ENCODE peak calls at places on chromosomes 1 and 21, in six cellular contexts. R is stimulated activated CD8-positive, alpha-beta memory T cell treated with anti-CD3 and anti-CD28 coated beads, Interleukin-7, amount 100 ng/mL, for 1 hour; X is AG09309; V is GM13977; S is NCI-H510A treated with DMSO at 0.1 percent for 48 hours; B is posterior vena cava. C is an unnamed sample.

GRCh38 chr1:11924334-11925195 is 1.7 kb downstream of the KIAA2013 start:
- DNase-seq in R (no peak), X (no peak), V (peak; percentile 66), S (no peak), B (no peak), C (no peak)

GRCh38 chr1:223645903-223646302 is 19.6 kb downstream of the CAPN8 start:
- DNase-seq in R (no peak), X (no peak), V (no peak), S (peak; percentile 89), B (no peak), C (no peak)

GRCh38 chr1:30449003-30449402 is 274.4 kb downstream of the MATN1 start:
- DNase-seq in R (no peak), X (no peak), V (no peak), S (no peak), B (no peak), C (no peak)

GRCh38 chr1:245401881-245402598 is 247.3 kb downstream of the KIF26B start:
- DNase-seq in R (no peak), X (no peak), V (no peak), S (no peak), B (no peak), C (no peak)

GRCh38 chr1:154557248-154557938 is 1.1 kb downstream of the UBE2Q1 start:
- DNase-seq in R (no peak), X (no peak), V (no peak), S (no peak), B (no peak), C (no peak)

GRCh38 chr1:14443164-14443787 is 155.2 kb upstream of the KAZN start:
- DNase-seq in R (no peak), X (no peak), V (no peak), S (no peak), B (no peak), C (no peak)

GRCh38 chr1:245220381-245220985 is 65.7 kb downstream of the KIF26B start:
- DNase-seq in R (no peak), X (no peak), V (no peak), S (no peak), B (no peak), C (no peak)

GRCh38 chr1:78247079-78247478 is 201.3 kb downstream of the GIPC2 start:
- DNase-seq in R (no peak), X (no peak), V (no peak), S (no peak), B (no peak), C (no peak)

GRCh38 chr1:202009326-202010031 is 908 bp upstream of the ELF3 start:
- DNase-seq in R (peak; percentile 24), X (no peak), V (peak; percentile 82), S (peak; percentile 92), B (no peak), C (peak; percentile 55)

GRCh38 chr1:41365772-41366427 is 4.7 kb downstream of the FOXO6 start:
- DNase-seq in R (no peak), X (no peak), V (peak; percentile 78), S (peak; percentile 97), B (no peak), C (no peak)

GRCh38 chr1:114154146-114154962 is 685 bp upstream of the SYT6 start:
- DNase-seq in R (no peak), X (no peak), V (no peak), S (no peak), B (no peak), C (no peak)

GRCh38 chr1:2563205-2563604 is 7.0 kb downstream of the TNFRSF14 start:
- DNase-seq in R (no peak), X (no peak), V (no peak), S (no peak), B (no peak), C (no peak)

GRCh38 chr1:207034998-207035397 is 2.4 kb upstream of the C1orf116 start:
- DNase-seq in R (no peak), X (peak; percentile 42), V (no peak), S (no peak), B (no peak), C (no peak)

GRCh38 chr1:182217071-182217470 is 155.6 kb upstream of the ZNF648 start:
- DNase-seq in R (no peak), X (peak; percentile 73), V (no peak), S (no peak), B (no peak), C (no peak)

GRCh38 chr1:63928197-63929105 is 154.6 kb downstream of the ROR1 start:
- DNase-seq in R (no peak), X (no peak), V (no peak), S (no peak), B (no peak), C (no peak)

GRCh38 chr1:149936992-149937705 is 470 bp upstream of the MTMR11 start:
- DNase-seq in R (no peak), X (no peak), V (no peak), S (peak; percentile 70), B (no peak), C (no peak)

GRCh38 chr1:95953005-95953404 is 719.0 kb downstream of the RWDD3 start:
- DNase-seq in R (no peak), X (no peak), V (peak; percentile 2), S (peak; percentile 2), B (no peak), C (no peak)

GRCh38 chr1:160205242-160205973 is at the start of gene PEA15:
- DNase-seq in R (peak; percentile 52), X (no peak), V (peak; percentile 92), S (peak; percentile 19), B (peak; percentile 94), C (no peak)

GRCh38 chr1:15322648-15323350 is 75.8 kb downstream of the FHAD1 start:
- DNase-seq in R (no peak), X (no peak), V (no peak), S (no peak), B (no peak), C (no peak)

GRCh38 chr1:25757151-25757845 is 42.7 kb upstream of the SELENON start:
- DNase-seq in R (no peak), X (no peak), V (no peak), S (no peak), B (no peak), C (no peak)

GRCh38 chr1:91133240-91133639 is 111.4 kb upstream of the ZNF644 start:
- DNase-seq in R (no peak), X (no peak), V (no peak), S (no peak), B (no peak), C (no peak)

GRCh38 chr1:6419397-6419802 is 319 bp downstream of the HES2 start:
- DNase-seq in R (no peak), X (no peak), V (no peak), S (no peak), B (no peak), C (no peak)

GRCh38 chr1:206925116-206925736 is 3.5 kb upstream of the FCMR start:
- DNase-seq in R (peak; percentile 52), X (no peak), V (peak; percentile 76), S (no peak), B (peak; percentile 81), C (no peak)

GRCh38 chr21:44773291-44773932 is 28.2 kb downstream of the UBE2G2 start:
- DNase-seq in R (no peak), X (no peak), V (no peak), S (peak; percentile 62), B (no peak), C (no peak)

C was measured in AG04450.